ENCODE peak calls at places on chromosomes 16 and 17, in four cellular contexts. M is OCI-LY7, D is osteoblast, Y is mesendoderm. C is an unnamed sample.

GRCh38 chr17:39235555-39236221 is 9.9 kb upstream of the STAC2 start:
- DNase-seq in D (peak; percentile 96), Y (peak; percentile 95), M (peak; percentile 86), C (peak; percentile 70)

GRCh38 chr17:5769936-5770335 is 185.6 kb upstream of the NLRP1 start:
- DNase-seq in Y (no peak), M (no peak), D (no peak), C (no peak)

GRCh38 chr17:47856830-47857229 is 5.9 kb upstream of the SP6 start:
- DNase-seq in M (no peak), D (peak; percentile 66), Y (no peak), C (no peak)

GRCh38 chr16:4091638-4092037 is 24.6 kb downstream of the ADCY9 start:
- DNase-seq in Y (no peak), D (no peak), M (no peak), C (no peak)

GRCh38 chr17:29836643-29837042 is 93.4 kb downstream of the SSH2 start:
- DNase-seq in M (no peak), Y (no peak), D (no peak), C (peak; percentile 32)

GRCh38 chr16:11497329-11497805 is 89.4 kb downstream of the LITAF start:
- DNase-seq in D (peak; percentile 95), Y (peak; percentile 65), M (no peak), C (peak; percentile 71)

GRCh38 chr17:6699997-6700947 is 12.9 kb downstream of the SLC13A5 start:
- DNase-seq in M (no peak), D (no peak), Y (peak; percentile 73), C (no peak)

GRCh38 chr16:81466351-81466960 is 21.8 kb downstream of the CMIP start:
- DNase-seq in D (no peak), Y (no peak), M (no peak), C (no peak)

GRCh38 chr17:73924488-73925186 is 278.8 kb upstream of the RPL38 start:
- DNase-seq in Y (peak; percentile 84), D (no peak), M (no peak), C (no peak)

GRCh38 chr16:77898671-77899211 is 110.4 kb downstream of the VAT1L start:
- DNase-seq in Y (no peak), D (no peak), M (no peak), C (no peak)

GRCh38 chr16:53515259-53515658 is 12.2 kb upstream of the AKTIP start:
- DNase-seq in D (peak; percentile 92), M (no peak), Y (no peak), C (peak; percentile 88)

GRCh38 chr17:12070561-12070960 is 49.9 kb downstream of the MAP2K4 start:
- DNase-seq in D (peak; percentile 75), Y (no peak), M (no peak), C (peak; percentile 71)

GRCh38 chr16:78437352-78437968 is 338.0 kb downstream of the WWOX start:
- DNase-seq in M (peak; percentile 38), D (peak; percentile 77), Y (peak; percentile 33), C (peak; percentile 27)

GRCh38 chr17:47872019-47872650 is 21.2 kb upstream of the SP6 start:
- DNase-seq in D (peak; percentile 65), Y (peak; percentile 46), M (no peak), C (no peak)

GRCh38 chr17:48589060-48589830 is 796 bp downstream of the HOXB3 start:
- DNase-seq in D (no peak), M (no peak), Y (no peak), C (no peak)

GRCh38 chr17:45906927-45907622 is 12.7 kb downstream of the MAPT start:
- DNase-seq in Y (no peak), D (no peak), M (no peak), C (no peak)

GRCh38 chr17:79897243-79898063 is 58.2 kb upstream of the CBX4 start:
- DNase-seq in Y (no peak), M (no peak), D (no peak), C (no peak)

GRCh38 chr16:58352690-58353089 is 39.6 kb upstream of the GINS3 start:
- DNase-seq in D (no peak), Y (no peak), M (no peak), C (no peak)

GRCh38 chr17:39376434-39376833 is 25.0 kb downstream of the FBXL20 start:
- DNase-seq in M (peak; percentile 22), D (no peak), Y (no peak), C (no peak)

GRCh38 chr16:57802635-57803412 is 533 bp upstream of the KIFC3 start:
- DNase-seq in D (no peak), Y (peak; percentile 81), M (no peak), C (no peak)

GRCh38 chr17:40850287-40850972 is 16.6 kb downstream of the KRT12 start:
- DNase-seq in Y (no peak), M (no peak), D (no peak), C (no peak)

GRCh38 chr16:61370564-61370963 is 665.7 kb downstream of the CDH8 start:
- DNase-seq in Y (no peak), M (no peak), D (no peak), C (no peak)

GRCh38 chr16:65510850-65511249 is 389.0 kb upstream of the CDH11 start:
- DNase-seq in M (no peak), Y (peak; percentile 83), D (no peak), C (no peak)

GRCh38 chr16:65510241-65510640 is 388.4 kb upstream of the CDH11 start:
- DNase-seq in M (no peak), D (no peak), Y (peak; percentile 59), C (no peak)

GRCh38 chr16:65519402-65519801 is 397.5 kb upstream of the CDH11 start:
- DNase-seq in Y (no peak), D (no peak), M (no peak), C (no peak)

GRCh38 chr16:65515193-65515592 is 393.3 kb upstream of the CDH11 start:
- DNase-seq in Y (no peak), M (no peak), D (no peak), C (no peak)
- H3K4me3 ChIP-seq in Y (no peak overlapping the region), M (no peak overlapping the region), D (no peak overlapping the region), C (no peak overlapping the region)

GRCh38 chr17:75636381-75637142 is 3.3 kb downstream of the SMIM5 start:
- DNase-seq in M (no peak), Y (no peak), D (peak; percentile 82), C (no peak)

GRCh38 chr17:75639327-75639726 is 6.1 kb downstream of the SMIM5 start:
- DNase-seq in D (peak; percentile 73), M (no peak), Y (no peak), C (no peak)

GRCh38 chr17:75638893-75639292 is 5.7 kb downstream of the SMIM5 start:
- DNase-seq in Y (no peak), D (no peak), M (no peak), C (no peak)

GRCh38 chr17:75637143-75637538 is 3.9 kb downstream of the SMIM5 start:
- DNase-seq in M (no peak), Y (no peak), D (peak; percentile 62), C (no peak)

GRCh38 chr17:75637561-75637960 is 4.3 kb downstream of the SMIM5 start:
- DNase-seq in M (no peak), D (peak; percentile 89), Y (no peak), C (no peak)
- H3K27ac ChIP-seq in M (no peak overlapping the region), D (no peak overlapping the region), Y (no peak overlapping the region), C (no peak overlapping the region)

GRCh38 chr17:82582709-82583108 is 63.2 kb downstream of the FOXK2 start:
- DNase-seq in D (peak; percentile 71), Y (no peak), M (no peak), C (no peak)
- H3K36me3 ChIP-seq in D (peaks cover 43% of the 10 kb centered on the region), Y (peaks cover 20% of the 10 kb centered on the region), M (peaks cover 78% of the 10 kb centered on the region), C (peaks cover 39% of the 10 kb centered on the region)

GRCh38 chr17:17722906-17723353 is 41.7 kb downstream of the RAI1 start:
- DNase-seq in D (peak; percentile 80), Y (no peak), M (no peak), C (no peak)
- H3K4me3 ChIP-seq in D (peak overlapping the region; percentile 75), Y (no peak overlapping the region), M (no peak overlapping the region), C (peak overlapping the region; percentile 90)

GRCh38 chr16:90026135-90026534 is 6.9 kb upstream of the DBNDD1 start:
- DNase-seq in Y (peak; percentile 43), D (peak; percentile 19), M (no peak), C (no peak)

GRCh38 chr16:90028985-90029384 is 9.7 kb upstream of the DBNDD1 start:
- DNase-seq in Y (no peak), D (peak; percentile 36), M (no peak), C (no peak)

GRCh38 chr16:90031186-90031930 is 12.1 kb upstream of the DBNDD1 start:
- DNase-seq in M (no peak), D (no peak), Y (no peak), C (no peak)

GRCh38 chr16:90031931-90032663 is 12.8 kb upstream of the DBNDD1 start:
- DNase-seq in M (no peak), Y (no peak), D (peak; percentile 85), C (no peak)

DNA sequence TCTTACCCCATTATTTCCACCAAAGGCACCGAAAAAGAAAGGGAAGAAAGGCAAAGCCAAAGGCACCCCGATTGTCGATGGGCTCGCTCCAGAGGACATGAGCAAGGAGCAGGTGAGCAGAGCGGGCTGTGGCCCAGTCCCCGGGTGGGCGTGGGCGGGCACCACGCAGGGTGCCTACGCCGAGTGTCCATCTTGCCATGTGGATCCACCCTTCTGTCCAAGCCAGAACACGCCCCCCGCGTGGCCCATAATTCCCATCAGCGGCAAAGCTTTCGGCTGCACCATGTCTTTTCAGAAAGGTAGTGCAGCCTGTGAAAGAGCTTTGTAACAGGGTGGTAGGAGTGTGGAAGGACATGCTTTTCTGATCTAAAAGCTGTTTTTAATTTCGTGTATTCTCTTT is 8.4 kb upstream of the DBNDD1 start:
- DNase-seq in Y (no peak), M (no peak), D (no peak), C (no peak)
- H3K27ac ChIP-seq in Y (no peak overlapping the region), M (no peak overlapping the region), D (no peak overlapping the region), C (no peak overlapping the region)

DNA sequence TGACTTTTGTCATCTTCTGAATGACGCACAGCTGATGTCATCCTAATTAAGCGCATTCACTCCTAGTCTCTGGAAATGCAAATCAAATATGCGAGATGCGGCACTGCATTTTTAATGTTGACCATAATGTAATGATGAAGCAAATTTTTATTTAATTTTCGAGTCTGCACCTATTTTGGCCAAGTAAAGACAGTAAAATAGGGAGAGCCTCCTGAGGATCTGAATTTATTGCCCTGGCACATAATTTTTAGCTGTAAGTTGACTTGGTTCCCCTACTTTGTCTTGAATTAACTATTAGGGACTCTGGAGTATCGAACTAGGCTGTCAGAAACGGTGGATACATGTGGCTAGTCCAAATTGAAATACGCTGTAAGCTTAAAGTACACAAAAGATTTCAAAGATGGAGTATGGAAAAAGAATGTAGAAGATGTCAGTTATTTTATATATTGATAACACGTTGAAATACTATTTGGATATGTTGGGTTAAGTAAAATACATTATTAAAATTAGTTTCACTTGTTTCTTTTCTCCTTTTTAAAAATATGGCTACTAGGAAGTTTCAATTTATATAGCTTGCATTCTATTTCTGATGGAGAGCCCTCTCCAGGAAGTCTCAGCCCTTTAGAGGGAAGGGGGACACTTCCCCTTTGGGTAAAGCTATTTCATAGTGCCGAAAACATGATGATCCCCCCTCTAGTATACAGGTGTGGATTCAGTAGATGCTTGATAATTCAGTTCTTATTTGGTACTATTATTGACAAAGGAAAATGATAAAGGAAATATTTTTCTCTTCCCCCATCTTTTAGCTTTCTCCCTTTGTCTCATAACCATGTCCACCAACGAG is 991 bp downstream of the KPNA2 start:
- DNase-seq in Y (no peak), D (no peak), M (peak; percentile 46), C (peak; percentile 43)
- H3K36me3 ChIP-seq in Y (peaks cover 10% of the 10 kb centered on the region), D (peaks cover 38% of the 10 kb centered on the region), M (peaks cover 59% of the 10 kb centered on the region), C (peaks cover 25% of the 10 kb centered on the region)

GRCh38 chr17:76264425-76264754 is 758 bp upstream of the UBALD2 start:
- DNase-seq in Y (no peak), M (no peak), D (no peak), C (no peak)
- H3K4me3 ChIP-seq in Y (no peak overlapping the region), M (peak overlapping the region; percentile 53), D (peak overlapping the region; percentile 63), C (no peak overlapping the region)

C was measured in cardiac muscle cell.